ENCODE peak calls at places on chromosomes 6 and 20, in seven cellular contexts. F is neural progenitor cell, T is chondrocyte, D is astrocyte, N is pancreas, U is HFFc6, W is GM06990. L is an unnamed sample.

GRCh38 chr6:123550052-123550617 is 86.6 kb downstream of the TRDN start:
- DNase-seq in D (no peak), W (no peak), U (no peak), F (no peak), N (no peak), T (no peak), L (no peak)

GRCh38 chr6:166439366-166440091 is 56.8 kb upstream of the MPC1 start:
- DNase-seq in U (no peak), D (no peak), N (no peak), W (no peak), F (no peak), T (no peak), L (no peak)

GRCh38 chr6:138772596-138773176 is 883 bp upstream of the CCDC28A start:
- DNase-seq in T (no peak), W (no peak), N (no peak), F (no peak), D (no peak), U (no peak), L (no peak)

GRCh38 chr6:156163311-156163710 is 613.9 kb upstream of the ARID1B start:
- DNase-seq in U (no peak), D (no peak), T (no peak), N (no peak), W (no peak), F (no peak), L (no peak)

GRCh38 chr6:10210052-10210451 is 204.8 kb downstream of the TFAP2A start:
- DNase-seq in F (no peak), D (peak), U (peak), W (no peak), T (no peak), N (no peak), L (no peak)

GRCh38 chr20:47032969-47033578 is 138.4 kb downstream of the EYA2 start:
- DNase-seq in N (no peak), U (no peak), T (no peak), D (no peak), F (no peak), W (no peak), L (no peak)

GRCh38 chr6:6724319-6725119 is 136.0 kb downstream of the LY86 start:
- DNase-seq in T (no peak), W (peak), N (peak), F (peak), U (peak), D (peak), L (peak)

GRCh38 chr20:9460518-9460917 is 53.9 kb upstream of the LAMP5 start:
- DNase-seq in T (no peak), U (peak), N (no peak), W (no peak), F (no peak), D (peak), L (no peak)

GRCh38 chr6:155264704-155265320 is 999 bp downstream of the CLDN20 start:
- DNase-seq in D (no peak), F (no peak), T (no peak), N (no peak), W (no peak), U (peak), L (no peak)

GRCh38 chr6:36216559-36216958 is 20.0 kb downstream of the BRPF3 start:
- DNase-seq in U (peak), W (no peak), D (peak), T (no peak), N (no peak), F (no peak), L (no peak)

GRCh38 chr6:170290306-170291128 is at the start of gene DLL1:
- DNase-seq in D (peak), T (no peak), U (no peak), F (peak), W (peak), N (peak), L (peak)

GRCh38 chr20:483791-484644 is 21.7 kb upstream of the TBC1D20 start:
- DNase-seq in F (no peak), W (no peak), U (no peak), T (no peak), D (no peak), N (no peak), L (no peak)

GRCh38 chr20:3106185-3106584 is 21.7 kb upstream of the AVP start:
- DNase-seq in D (no peak), T (no peak), F (no peak), U (no peak), W (no peak), N (no peak), L (no peak)

GRCh38 chr6:10138917-10139316 is 276.0 kb downstream of the TFAP2A start:
- DNase-seq in W (peak), D (peak), F (no peak), U (peak), T (no peak), N (no peak), L (no peak)

GRCh38 chr6:157218371-157219198 is 104.7 kb downstream of the TMEM242 start:
- DNase-seq in T (no peak), F (no peak), U (no peak), N (no peak), D (no peak), W (no peak), L (no peak)

GRCh38 chr6:157217894-157218370 is 105.4 kb downstream of the TMEM242 start:
- DNase-seq in D (no peak), F (no peak), N (no peak), T (no peak), W (no peak), U (no peak), L (no peak)

GRCh38 chr6:157221049-157221816 is 102.1 kb downstream of the TMEM242 start:
- DNase-seq in N (peak), T (no peak), D (peak), U (peak), W (peak), F (no peak), L (peak)

GRCh38 chr6:157220485-157220884 is 102.8 kb downstream of the TMEM242 start:
- DNase-seq in F (no peak), D (no peak), N (no peak), W (no peak), T (no peak), U (no peak), L (no peak)

DNA sequence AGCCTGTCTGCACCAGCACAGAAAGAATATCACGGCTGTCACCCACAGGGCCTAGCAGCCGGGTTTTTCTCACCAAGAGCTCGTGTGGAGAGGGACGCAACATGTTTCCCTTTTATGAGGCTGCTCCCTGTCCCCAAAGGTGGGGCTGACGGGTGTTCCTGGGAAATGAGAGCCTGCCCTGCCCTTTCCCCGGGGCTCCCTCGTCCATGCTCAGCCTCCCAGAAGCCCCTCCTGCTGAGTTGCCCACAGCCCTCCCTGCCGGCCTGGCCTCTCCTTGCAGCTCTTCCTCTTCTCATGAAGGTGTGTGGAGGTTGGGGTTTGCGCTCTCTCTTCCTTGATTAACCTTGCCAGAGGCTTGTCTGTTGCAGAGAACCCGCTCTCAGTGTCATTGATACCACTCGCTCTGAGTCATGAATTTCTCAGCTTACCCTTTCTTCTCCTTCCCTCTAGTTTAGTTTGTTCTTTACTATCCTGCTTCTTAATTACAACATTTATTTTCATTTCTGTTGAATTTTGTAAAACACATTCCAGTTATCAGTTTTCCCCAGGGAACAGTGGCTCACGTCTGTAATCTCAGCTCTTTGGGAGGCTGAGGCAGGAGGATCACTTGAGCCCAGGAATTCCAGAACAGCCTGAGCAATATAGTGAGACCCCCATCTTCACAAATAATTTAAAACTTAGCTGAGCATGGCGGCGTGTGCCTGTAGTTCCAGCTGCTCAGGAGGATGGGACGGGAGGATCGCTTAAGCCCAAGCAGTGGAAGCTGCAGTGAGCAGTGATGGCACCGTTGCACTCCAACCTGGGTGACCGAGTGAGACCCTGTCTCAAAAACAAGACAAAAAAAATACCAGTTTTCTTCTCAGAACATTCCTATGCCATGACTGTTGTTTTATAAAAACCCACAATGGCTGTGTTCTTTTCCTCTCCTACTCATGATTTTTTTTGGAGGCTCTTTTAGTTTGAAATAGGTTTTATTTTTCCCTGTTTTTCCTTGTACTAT is 103.8 kb downstream of the TMEM242 start:
- DNase-seq in F (no peak), N (no peak), U (peak), W (no peak), T (no peak), D (peak), L (no peak)
- TF ChIP-seq CTCF in F (no peak), N (no peak), U (no peak), W (no peak), T (peak), D (no peak), L (no peak)

DNA sequence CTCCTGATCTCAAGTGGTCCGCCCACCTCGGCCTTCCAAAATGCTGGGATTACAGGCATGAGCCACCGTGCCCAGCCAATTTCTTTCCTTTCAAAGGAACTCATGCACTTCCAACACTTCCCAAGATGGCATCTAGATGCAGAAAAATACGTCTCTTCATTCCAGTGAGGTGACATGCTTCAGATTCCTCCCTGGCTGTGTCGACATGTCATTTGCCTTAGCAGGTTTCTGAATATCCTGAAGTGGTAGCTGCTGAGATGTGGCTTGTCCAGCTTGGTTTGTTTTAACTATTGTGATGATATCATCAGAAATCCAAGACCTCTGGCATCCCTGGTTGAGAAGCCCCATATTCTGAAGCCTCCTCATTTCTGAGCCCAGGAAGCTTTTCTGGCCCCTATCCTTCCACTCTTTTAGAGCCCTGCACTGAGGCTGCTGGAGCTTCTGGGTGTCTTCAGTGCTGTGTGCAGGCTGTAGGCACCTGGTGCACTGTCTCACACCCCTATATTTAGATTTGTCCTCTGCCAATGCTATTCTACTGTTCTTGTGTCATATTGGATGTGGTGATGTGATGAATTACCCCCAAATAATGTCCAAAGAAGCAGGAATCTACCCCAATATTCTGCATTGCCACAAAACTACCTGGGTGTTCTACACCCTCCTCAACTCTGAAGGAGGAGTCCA is 73.3 kb upstream of the E2F3 start:
- DNase-seq in N (no peak), W (no peak), T (no peak), F (no peak), D (no peak), U (no peak), L (no peak)
- TF ChIP-seq CTCF in N (no peak), W (no peak), T (no peak), F (no peak), D (no peak), U (no peak), L (no peak)

DNA sequence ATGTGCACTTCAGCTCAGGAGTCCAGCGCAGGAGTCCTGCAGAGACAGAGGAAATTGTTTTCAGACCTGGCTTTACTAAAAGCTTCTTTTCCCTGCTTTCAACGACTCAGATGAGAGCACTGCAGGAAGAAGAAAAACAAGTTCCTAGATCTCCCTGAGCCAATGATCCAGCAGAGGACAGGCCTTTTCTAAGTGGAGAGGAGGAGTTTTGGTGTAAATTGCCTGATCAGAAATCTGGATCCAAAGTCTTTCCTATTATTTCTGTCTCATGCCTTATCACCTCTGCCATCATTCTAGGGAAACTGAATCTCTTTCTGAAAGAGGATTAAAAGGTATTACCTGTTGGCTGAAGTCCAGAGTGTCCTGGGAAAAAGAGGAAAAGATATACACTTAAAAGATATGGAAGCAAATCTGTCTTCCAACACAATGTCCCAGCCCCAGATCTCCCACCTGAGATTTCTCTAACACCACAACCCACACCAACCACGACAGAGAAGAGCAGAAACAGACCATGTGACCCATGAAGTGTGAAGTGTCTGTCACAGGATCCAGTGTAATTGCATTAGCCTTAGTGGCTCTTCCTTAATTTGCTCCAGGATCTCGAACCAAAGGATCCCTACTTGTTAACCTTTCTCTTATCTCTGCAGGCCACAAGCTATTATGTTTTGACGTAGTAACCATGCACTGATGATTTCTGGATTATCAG is 23.1 kb upstream of the HLA-DRB5 start:
- DNase-seq in T (no peak), N (no peak), D (no peak), W (no peak), F (no peak), U (no peak), L (no peak)
- TF ChIP-seq CTCF in T (no peak), N (no peak), D (no peak), W (no peak), F (no peak), U (no peak), L (no peak)

GRCh38 chr6:109186012-109186411 is 90.7 kb downstream of the CEP57L1 start:
- DNase-seq in T (no peak), F (no peak), U (no peak), N (no peak), D (no peak), W (no peak), L (no peak)

GRCh38 chr6:109187399-109188114 is 92.2 kb downstream of the CEP57L1 start:
- DNase-seq in N (peak), T (no peak), U (no peak), F (peak), W (no peak), D (peak), L (peak)

GRCh38 chr6:109184638-109185037 is 89.3 kb downstream of the CEP57L1 start:
- DNase-seq in N (no peak), F (no peak), D (no peak), W (no peak), T (no peak), U (no peak), L (no peak)

GRCh38 chr6:109192865-109193264 is 97.6 kb downstream of the CEP57L1 start:
- DNase-seq in N (no peak), U (no peak), W (no peak), D (no peak), F (no peak), T (no peak), L (no peak)

GRCh38 chr6:109188115-109188411 is 92.8 kb downstream of the CEP57L1 start:
- DNase-seq in U (no peak), W (no peak), T (no peak), N (no peak), F (no peak), D (no peak), L (no peak)
- TF ChIP-seq CTCF in U (peak), W (no peak), T (peak), N (no peak), F (no peak), D (no peak), L (no peak)

GRCh38 chr6:47428746-47429664 is 48.6 kb upstream of the CD2AP start:
- DNase-seq in D (no peak), T (no peak), N (no peak), U (no peak), F (no peak), W (no peak), L (no peak)
- TF ChIP-seq CTCF in D (no peak), T (no peak), N (no peak), U (no peak), F (no peak), W (no peak), L (no peak)

DNA sequence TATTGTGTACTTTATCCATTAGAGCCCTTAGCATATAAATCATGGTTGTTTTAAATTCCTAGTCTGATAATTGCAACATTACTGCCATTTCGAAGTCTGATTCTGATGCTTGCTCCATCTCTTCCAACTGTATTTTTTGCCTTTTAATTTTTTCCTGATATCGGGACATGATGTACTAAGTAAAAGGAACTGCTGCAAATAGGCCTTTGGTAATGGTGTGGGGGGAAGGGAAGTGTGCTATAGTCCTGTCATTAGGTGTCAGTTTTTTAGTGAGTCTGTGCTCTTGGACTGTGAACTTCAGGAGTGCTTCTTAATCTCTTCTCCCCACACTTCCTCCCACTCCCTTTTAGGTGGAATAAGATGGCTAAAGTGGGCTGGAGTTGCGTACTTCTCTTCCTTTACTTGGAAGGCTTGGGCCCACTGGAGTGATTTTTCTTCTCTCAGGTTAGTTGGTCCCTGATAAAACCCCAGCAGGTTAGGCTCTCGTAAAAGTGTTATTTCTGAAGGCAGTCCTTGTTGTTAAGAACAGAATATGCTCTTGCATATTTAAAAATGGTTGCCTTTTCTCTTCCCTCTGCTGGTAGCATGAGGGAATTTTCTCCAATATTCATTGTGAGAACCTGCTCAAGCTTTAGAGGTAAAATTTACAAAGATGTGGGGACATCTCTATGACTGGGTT is 18.1 kb downstream of the STXBP5 start:
- DNase-seq in F (no peak), N (no peak), W (no peak), T (no peak), U (peak), D (no peak), L (no peak)
- TF ChIP-seq CTCF in F (peak), N (peak), W (peak), T (peak), U (peak), D (peak), L (no peak)